ENCODE peak calls at places on chromosome 19, in five cellular contexts. One of them, this sample, is unnamed.

GRCh38 chr19:45607071-45608029 is 5.3 kb upstream of the GPR4 start:
- DNase-seq in foreskin fibroblast: peak
- DNase-seq in nephron progenitor cell: peak
- DNase-seq in OCI-LY7: peak
- DNase-seq in coronary artery: peak
- DNase-seq in this sample: peak

GRCh38 chr19:35718345-35719041 is 690 bp downstream of the KMT2B start:
- DNase-seq in OCI-LY7: peak
- DNase-seq in coronary artery: peak
- DNase-seq in nephron progenitor cell: peak
- DNase-seq in foreskin fibroblast: peak
- DNase-seq in this sample: no peak

GRCh38 chr19:34990578-34991192 is 9.4 kb upstream of the GRAMD1A start:
- DNase-seq in coronary artery: no peak
- DNase-seq in nephron progenitor cell: no peak
- DNase-seq in foreskin fibroblast: no peak
- DNase-seq in OCI-LY7: no peak
- DNase-seq in this sample: no peak

GRCh38 chr19:18557474-18558201 is at the start of gene KXD1:
- DNase-seq in foreskin fibroblast: peak
- DNase-seq in nephron progenitor cell: peak
- DNase-seq in coronary artery: peak
- DNase-seq in OCI-LY7: peak
- DNase-seq in this sample: peak

GRCh38 chr19:46225558-46226004 is 4.0 kb upstream of the IGFL1 start:
- DNase-seq in OCI-LY7: no peak
- DNase-seq in foreskin fibroblast: peak
- DNase-seq in nephron progenitor cell: peak
- DNase-seq in coronary artery: no peak
- DNase-seq in this sample: no peak

GRCh38 chr19:39296906-39297305 is 699 bp downstream of the IFNL1 start:
- DNase-seq in nephron progenitor cell: no peak
- DNase-seq in coronary artery: peak
- DNase-seq in OCI-LY7: no peak
- DNase-seq in foreskin fibroblast: no peak
- DNase-seq in this sample: no peak

GRCh38 chr19:5586300-5587070 is 18.7 kb upstream of the TINCR start:
- DNase-seq in OCI-LY7: no peak
- DNase-seq in nephron progenitor cell: no peak
- DNase-seq in coronary artery: no peak
- DNase-seq in foreskin fibroblast: no peak
- DNase-seq in this sample: no peak

GRCh38 chr19:17479325-17479791 is 9.0 kb downstream of the SLC27A1 start:
- DNase-seq in nephron progenitor cell: no peak
- DNase-seq in OCI-LY7: no peak
- DNase-seq in coronary artery: no peak
- DNase-seq in foreskin fibroblast: peak
- DNase-seq in this sample: no peak

GRCh38 chr19:30566681-30567420 is 194.7 kb downstream of the ZNF536 start:
- DNase-seq in OCI-LY7: no peak
- DNase-seq in coronary artery: no peak
- DNase-seq in nephron progenitor cell: no peak
- DNase-seq in foreskin fibroblast: no peak
- DNase-seq in this sample: no peak

GRCh38 chr19:23203841-23204344 is 46.3 kb downstream of the ZNF724 start:
- DNase-seq in coronary artery: no peak
- DNase-seq in OCI-LY7: no peak
- DNase-seq in nephron progenitor cell: no peak
- DNase-seq in foreskin fibroblast: no peak
- DNase-seq in this sample: no peak

GRCh38 chr19:34173145-34173956 is 1.0 kb downstream of the LSM14A start:
- DNase-seq in nephron progenitor cell: peak
- DNase-seq in OCI-LY7: peak
- DNase-seq in foreskin fibroblast: no peak
- DNase-seq in coronary artery: no peak
- DNase-seq in this sample: peak

GRCh38 chr19:10316229-10317044 is 622 bp upstream of the FDX2 start:
- DNase-seq in OCI-LY7: no peak
- DNase-seq in foreskin fibroblast: no peak
- DNase-seq in coronary artery: no peak
- DNase-seq in nephron progenitor cell: no peak
- DNase-seq in this sample: no peak

GRCh38 chr19:47445937-47446402 is 25.7 kb downstream of the SLC8A2 start:
- DNase-seq in OCI-LY7: peak
- DNase-seq in coronary artery: no peak
- DNase-seq in foreskin fibroblast: peak
- DNase-seq in nephron progenitor cell: peak
- DNase-seq in this sample: no peak

GRCh38 chr19:10338940-10339339 is 484 bp downstream of the ICAM3 start:
- DNase-seq in OCI-LY7: no peak
- DNase-seq in coronary artery: no peak
- DNase-seq in foreskin fibroblast: no peak
- DNase-seq in nephron progenitor cell: no peak
- DNase-seq in this sample: no peak

GRCh38 chr19:36460046-36460445 is 29.3 kb downstream of the ZNF566 start:
- DNase-seq in OCI-LY7: no peak
- DNase-seq in nephron progenitor cell: no peak
- DNase-seq in foreskin fibroblast: no peak
- DNase-seq in coronary artery: no peak
- DNase-seq in this sample: no peak

GRCh38 chr19:10226376-10227214 is 4.5 kb downstream of the S1PR2 start:
- DNase-seq in coronary artery: peak
- DNase-seq in foreskin fibroblast: peak
- DNase-seq in nephron progenitor cell: peak
- DNase-seq in OCI-LY7: no peak
- DNase-seq in this sample: peak

GRCh38 chr19:18869781-18870530 is 26.0 kb downstream of the CERS1 start:
- DNase-seq in nephron progenitor cell: no peak
- DNase-seq in coronary artery: no peak
- DNase-seq in foreskin fibroblast: no peak
- DNase-seq in OCI-LY7: no peak
- DNase-seq in this sample: no peak

GRCh38 chr19:42401365-42402303 is 11.5 kb upstream of the CNFN start:
- DNase-seq in foreskin fibroblast: peak
- DNase-seq in coronary artery: peak
- DNase-seq in OCI-LY7: peak
- DNase-seq in nephron progenitor cell: peak
- DNase-seq in this sample: peak

GRCh38 chr19:16369664-16370576 is 45.3 kb downstream of the KLF2 start:
- DNase-seq in OCI-LY7: no peak
- DNase-seq in nephron progenitor cell: no peak
- DNase-seq in coronary artery: no peak
- DNase-seq in foreskin fibroblast: no peak
- DNase-seq in this sample: no peak

GRCh38 chr19:3509566-3509989 is 3.5 kb downstream of the FZR1 start:
- DNase-seq in foreskin fibroblast: peak
- DNase-seq in nephron progenitor cell: no peak
- DNase-seq in OCI-LY7: no peak
- DNase-seq in coronary artery: no peak
- DNase-seq in this sample: no peak

GRCh38 chr19:38713227-38713649 is 31.0 kb downstream of the CAPN12 start:
- DNase-seq in foreskin fibroblast: peak
- DNase-seq in OCI-LY7: no peak
- DNase-seq in coronary artery: no peak
- DNase-seq in nephron progenitor cell: no peak
- DNase-seq in this sample: no peak

GRCh38 chr19:13576726-13577125 is 70.4 kb upstream of the CACNA1A start:
- DNase-seq in foreskin fibroblast: no peak
- DNase-seq in OCI-LY7: no peak
- DNase-seq in coronary artery: no peak
- DNase-seq in nephron progenitor cell: no peak
- DNase-seq in this sample: no peak
- TF ChIP-seq CTCF in foreskin fibroblast: no peak
- TF ChIP-seq CTCF in OCI-LY7: no peak
- TF ChIP-seq CTCF in coronary artery: no peak
- TF ChIP-seq CTCF in nephron progenitor cell: no peak
- TF ChIP-seq CTCF in this sample: no peak

DNA sequence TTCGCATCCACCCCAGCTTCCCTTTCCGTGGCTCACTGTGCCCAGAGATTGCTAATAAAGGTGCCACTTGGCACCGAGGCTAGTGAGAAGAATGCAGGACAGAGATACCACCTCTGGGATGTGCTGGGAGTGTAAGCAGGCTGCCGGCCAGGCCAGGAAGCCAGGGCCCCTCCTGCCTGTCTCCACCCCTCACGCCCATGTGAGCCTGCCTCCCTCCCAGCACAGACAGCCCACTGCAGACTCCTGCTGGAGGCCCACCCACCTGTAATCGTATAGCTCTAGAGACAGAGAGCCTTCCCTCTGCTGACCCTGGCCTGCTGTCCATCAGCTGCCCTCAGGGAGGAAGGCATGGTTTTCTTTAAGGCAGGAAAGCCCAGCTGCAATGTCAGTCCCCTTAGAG is 13.9 kb downstream of the VSTM2B start:
- DNase-seq in OCI-LY7: no peak
- DNase-seq in foreskin fibroblast: no peak
- DNase-seq in coronary artery: no peak
- DNase-seq in nephron progenitor cell: peak
- DNase-seq in this sample: no peak
- TF ChIP-seq CTCF in OCI-LY7: no peak
- TF ChIP-seq CTCF in foreskin fibroblast: no peak
- TF ChIP-seq CTCF in coronary artery: no peak
- TF ChIP-seq CTCF in nephron progenitor cell: no peak
- TF ChIP-seq CTCF in this sample: no peak

GRCh38 chr19:1054102-1055027 is 12.6 kb upstream of the ARHGAP45 start:
- DNase-seq in foreskin fibroblast: no peak
- DNase-seq in coronary artery: no peak
- DNase-seq in nephron progenitor cell: no peak
- DNase-seq in OCI-LY7: no peak
- DNase-seq in this sample: no peak

GRCh38 chr19:1055886-1056620 is 10.9 kb upstream of the ARHGAP45 start:
- DNase-seq in foreskin fibroblast: no peak
- DNase-seq in OCI-LY7: no peak
- DNase-seq in coronary artery: no peak
- DNase-seq in nephron progenitor cell: no peak
- DNase-seq in this sample: no peak

GRCh38 chr19:1058112-1058511 is 8.9 kb upstream of the ARHGAP45 start:
- DNase-seq in foreskin fibroblast: no peak
- DNase-seq in OCI-LY7: peak
- DNase-seq in nephron progenitor cell: no peak
- DNase-seq in coronary artery: no peak
- DNase-seq in this sample: no peak

GRCh38 chr19:1055028-1055425 is 11.9 kb upstream of the ARHGAP45 start:
- DNase-seq in nephron progenitor cell: no peak
- DNase-seq in OCI-LY7: no peak
- DNase-seq in foreskin fibroblast: no peak
- DNase-seq in coronary artery: no peak
- DNase-seq in this sample: no peak

GRCh38 chr19:1057185-1057857 is 9.6 kb upstream of the ARHGAP45 start:
- DNase-seq in coronary artery: no peak
- DNase-seq in foreskin fibroblast: peak
- DNase-seq in nephron progenitor cell: no peak
- DNase-seq in OCI-LY7: peak
- DNase-seq in this sample: no peak
- TF ChIP-seq CTCF in coronary artery: no peak
- TF ChIP-seq CTCF in foreskin fibroblast: no peak
- TF ChIP-seq CTCF in nephron progenitor cell: no peak
- TF ChIP-seq CTCF in OCI-LY7: peak
- TF ChIP-seq CTCF in this sample: peak

DNA sequence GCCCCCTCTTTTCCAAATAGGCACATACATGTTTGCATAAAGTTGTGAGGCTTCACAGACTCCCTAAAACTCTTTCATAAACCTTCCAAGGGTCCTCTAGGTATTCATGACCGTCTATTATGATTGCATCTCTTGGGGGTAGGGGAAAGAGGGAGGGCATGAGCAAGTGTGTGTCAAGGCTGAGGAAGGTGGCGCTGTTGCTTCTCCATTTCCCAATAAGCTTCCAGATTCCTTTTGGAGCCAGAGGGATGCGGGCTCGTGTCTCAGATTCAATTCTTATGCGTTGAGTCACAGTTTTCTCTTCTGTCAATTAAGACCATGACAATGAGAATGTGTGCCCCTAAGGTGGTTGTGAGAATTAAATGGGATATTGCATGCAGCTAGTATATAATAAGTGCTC is 51.0 kb upstream of the CYP2A7 start:
- DNase-seq in foreskin fibroblast: no peak
- DNase-seq in OCI-LY7: no peak
- DNase-seq in coronary artery: no peak
- DNase-seq in nephron progenitor cell: no peak
- DNase-seq in this sample: no peak
- TF ChIP-seq CTCF in foreskin fibroblast: no peak
- TF ChIP-seq CTCF in OCI-LY7: peak
- TF ChIP-seq CTCF in coronary artery: no peak
- TF ChIP-seq CTCF in nephron progenitor cell: no peak
- TF ChIP-seq CTCF in this sample: no peak

This sample was measured in osteocyte.